ENCODE peak calls at places on chromosomes 1 and 21, in five cellular contexts. K is IMR-90; Q is CD8-positive, alpha-beta T cell; E is PC-9; H is ovary. Y is an unnamed sample. For H3K9me3 and H3K4me1, the result is how much of the 10 kb centered on the place peaks cover.

GRCh38 chr1:32981003-32981909 is 16.6 kb upstream of the RNF19B start:
- DNase-seq in E (peak), Q (peak), K (peak), H (no peak), Y (no peak)

GRCh38 chr21:38985423-38986378 is 180.0 kb downstream of the ETS2 start:
- DNase-seq in K (peak), Q (no peak), H (peak), E (no peak), Y (peak)

GRCh38 chr1:25687221-25688017 is 70.8 kb downstream of the MAN1C1 start:
- DNase-seq in Q (no peak), H (no peak), E (no peak), K (no peak), Y (no peak)

GRCh38 chr1:42114229-42114628 is 39.0 kb upstream of the GUCA2B start:
- DNase-seq in E (peak), K (no peak), H (no peak), Q (no peak), Y (no peak)

GRCh38 chr1:198788561-198789064 is 149.8 kb downstream of the PTPRC start:
- DNase-seq in H (no peak), E (no peak), Q (no peak), K (no peak), Y (no peak)

GRCh38 chr1:213887842-213888241 is 99.9 kb upstream of the PROX1 start:
- DNase-seq in Q (no peak), H (no peak), K (no peak), E (no peak), Y (no peak)

GRCh38 chr1:195200772-195201171 is 1407.5 kb downstream of the KCNT2 start:
- DNase-seq in E (no peak), Q (no peak), H (no peak), K (no peak), Y (no peak)

GRCh38 chr21:34986561-34987533 is 62.3 kb downstream of the RUNX1 start:
- DNase-seq in H (no peak), K (peak), Q (peak), E (no peak), Y (no peak)

GRCh38 chr1:193569696-193570269 is 383.4 kb upstream of the B3GALT2 start:
- DNase-seq in K (peak), Q (no peak), H (no peak), E (no peak), Y (no peak)

GRCh38 chr1:212219679-212220463 is 65.3 kb upstream of the PPP2R5A start:
- DNase-seq in H (no peak), K (peak), E (no peak), Q (no peak), Y (no peak)

GRCh38 chr1:24910210-24910609 is 19.9 kb downstream of the RUNX3 start:
- DNase-seq in E (no peak), Q (no peak), H (no peak), K (no peak), Y (no peak)

GRCh38 chr1:237220243-237220642 is 178.3 kb downstream of the RYR2 start:
- DNase-seq in H (peak), Q (no peak), K (no peak), E (no peak), Y (no peak)

GRCh38 chr1:30330644-30331043 is 392.7 kb downstream of the MATN1 start:
- DNase-seq in K (no peak), Q (no peak), H (no peak), E (no peak), Y (no peak)

GRCh38 chr1:42877380-42877779 is 31.0 kb downstream of the ZNF691 start:
- DNase-seq in K (no peak), Q (no peak), H (no peak), E (no peak), Y (no peak)

GRCh38 chr1:204213668-204214662 is at the start of gene GOLT1A:
- DNase-seq in K (peak), Q (peak), H (peak), E (peak), Y (peak)

GRCh38 chr1:233440952-233441401 is 113.5 kb downstream of the MAP3K21 start:
- DNase-seq in E (peak), H (no peak), Q (no peak), K (peak), Y (no peak)

GRCh38 chr1:204435886-204436271 is 24.3 kb upstream of the PPP1R15B start:
- DNase-seq in H (no peak), K (no peak), E (no peak), Q (no peak), Y (no peak)

GRCh38 chr1:109667452-109668122 is at the start of gene GSTM2:
- DNase-seq in Q (peak), K (peak), E (no peak), H (peak), Y (peak)

GRCh38 chr1:161121838-161122237 is 3.9 kb downstream of the NIT1 start:
- DNase-seq in E (no peak), H (no peak), Q (no peak), K (no peak), Y (no peak)

GRCh38 chr1:66540434-66541032 is 6.6 kb downstream of the SGIP1 start:
- DNase-seq in E (no peak), K (peak), H (no peak), Q (no peak), Y (no peak)

GRCh38 chr1:111864862-111865261 is 109.2 kb downstream of the DDX20 start:
- DNase-seq in H (no peak), Q (no peak), E (no peak), K (no peak), Y (no peak)

GRCh38 chr1:151494741-151495281 is 16.4 kb upstream of the CGN start:
- DNase-seq in K (peak), E (peak), Q (no peak), H (no peak), Y (no peak)

GRCh38 chr1:60503216-60503615 is 429.6 kb upstream of the C1orf87 start:
- DNase-seq in E (no peak), H (no peak), K (no peak), Q (no peak), Y (no peak)

GRCh38 chr1:17966341-17966740 is 141.3 kb upstream of the IGSF21 start:
- DNase-seq in H (no peak), E (no peak), K (no peak), Q (no peak), Y (no peak)

GRCh38 chr1:242017580-242018233 is 18.8 kb upstream of the MAP1LC3C start:
- DNase-seq in H (peak), K (peak), Q (peak), E (peak), Y (peak)

GRCh38 chr1:231272173-231272572 is 31.2 kb downstream of the GNPAT start:
- DNase-seq in E (no peak), K (no peak), H (no peak), Q (no peak), Y (no peak)

GRCh38 chr1:186212574-186213224 is 162.4 kb downstream of the TPR start:
- DNase-seq in K (peak), E (peak), H (no peak), Q (no peak), Y (no peak)

GRCh38 chr1:247448107-247448778 is 9.7 kb downstream of the OR2B11 start:
- DNase-seq in H (peak), K (peak), E (peak), Q (peak), Y (peak)

GRCh38 chr1:33332357-33332789 is 11.5 kb upstream of the A3GALT2 start:
- DNase-seq in K (peak), H (no peak), Q (no peak), E (no peak), Y (no peak)

GRCh38 chr1:156898151-156898550 is 4.6 kb downstream of the PEAR1 start:
- DNase-seq in E (peak), K (peak), H (peak), Q (no peak), Y (peak)

GRCh38 chr1:109229531-109230127 is 15.9 kb downstream of the SARS1 start:
- DNase-seq in Q (no peak), K (no peak), E (no peak), H (no peak), Y (no peak)

GRCh38 chr1:96643519-96643918 is 78.1 kb upstream of the PTBP2 start:
- DNase-seq in E (no peak), H (no peak), K (no peak), Q (no peak), Y (no peak)

GRCh38 chr1:77424236-77424635 is 142.4 kb downstream of the AK5 start:
- DNase-seq in E (no peak), K (peak), Q (no peak), H (no peak), Y (no peak)

GRCh38 chr1:91712393-91712792 is 173.6 kb downstream of the TGFBR3 start:
- DNase-seq in Q (no peak), K (no peak), E (no peak), H (no peak), Y (no peak)

GRCh38 chr1:87636198-87636892 is 307.7 kb downstream of the LMO4 start:
- DNase-seq in E (no peak), K (no peak), H (no peak), Q (no peak), Y (no peak)

GRCh38 chr1:49306507-49307070 is 529.9 kb upstream of the BEND5 start:
- DNase-seq in H (no peak), Q (no peak), K (no peak), E (no peak), Y (no peak)
- H3K9me3 ChIP-seq in H (under half), Q (under half), K (under half), E (under half), Y (under half)

DNA sequence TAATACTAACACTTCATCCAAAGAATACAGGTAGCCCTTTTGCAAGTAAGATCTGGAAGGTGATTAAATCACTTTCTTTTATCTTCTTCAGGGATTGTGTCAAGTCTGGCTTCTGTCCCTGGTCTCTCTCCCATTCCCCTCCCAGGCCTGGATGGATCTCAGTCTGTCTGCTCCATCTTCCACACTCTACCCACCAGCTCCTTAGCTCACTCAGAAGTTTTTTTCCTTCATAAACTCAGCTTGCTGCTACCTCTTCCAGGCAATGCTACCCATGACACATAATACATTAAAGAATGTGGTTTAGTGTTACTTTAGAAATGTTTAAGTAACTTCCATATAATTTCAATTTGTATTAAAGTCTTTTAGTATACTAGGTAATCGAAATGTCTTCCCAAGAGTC is 133.1 kb downstream of the AKT3 start:
- DNase-seq in E (no peak), K (peak), Q (no peak), H (no peak), Y (no peak)
- H3K27ac ChIP-seq in E (no peak), K (peak), Q (no peak), H (no peak), Y (no peak)

DNA sequence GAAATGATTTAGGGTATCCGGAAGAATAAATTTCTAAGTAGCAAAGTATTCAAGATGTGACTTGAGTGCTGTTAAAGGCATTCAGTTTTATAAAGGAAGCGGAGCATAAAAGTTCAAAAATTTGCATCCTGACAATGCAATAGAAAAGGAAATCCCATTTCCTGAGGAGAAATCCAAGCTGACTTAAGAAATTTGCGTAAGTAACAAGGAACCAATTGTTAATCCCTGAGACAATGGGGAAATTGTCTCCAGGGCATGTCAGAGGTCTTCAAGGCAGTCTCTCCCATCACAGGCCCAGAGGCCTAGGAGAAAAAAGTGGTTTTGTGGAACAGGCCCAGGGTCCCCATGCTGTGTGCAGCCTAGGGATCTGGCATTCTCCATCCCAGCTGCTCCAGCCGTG is 416.0 kb downstream of the PRDM2 start:
- DNase-seq in E (no peak), K (no peak), H (no peak), Q (no peak), Y (no peak)
- H3K4me1 ChIP-seq in E (under half), K (under half), H (under half), Q (under half), Y (under half)

DNA sequence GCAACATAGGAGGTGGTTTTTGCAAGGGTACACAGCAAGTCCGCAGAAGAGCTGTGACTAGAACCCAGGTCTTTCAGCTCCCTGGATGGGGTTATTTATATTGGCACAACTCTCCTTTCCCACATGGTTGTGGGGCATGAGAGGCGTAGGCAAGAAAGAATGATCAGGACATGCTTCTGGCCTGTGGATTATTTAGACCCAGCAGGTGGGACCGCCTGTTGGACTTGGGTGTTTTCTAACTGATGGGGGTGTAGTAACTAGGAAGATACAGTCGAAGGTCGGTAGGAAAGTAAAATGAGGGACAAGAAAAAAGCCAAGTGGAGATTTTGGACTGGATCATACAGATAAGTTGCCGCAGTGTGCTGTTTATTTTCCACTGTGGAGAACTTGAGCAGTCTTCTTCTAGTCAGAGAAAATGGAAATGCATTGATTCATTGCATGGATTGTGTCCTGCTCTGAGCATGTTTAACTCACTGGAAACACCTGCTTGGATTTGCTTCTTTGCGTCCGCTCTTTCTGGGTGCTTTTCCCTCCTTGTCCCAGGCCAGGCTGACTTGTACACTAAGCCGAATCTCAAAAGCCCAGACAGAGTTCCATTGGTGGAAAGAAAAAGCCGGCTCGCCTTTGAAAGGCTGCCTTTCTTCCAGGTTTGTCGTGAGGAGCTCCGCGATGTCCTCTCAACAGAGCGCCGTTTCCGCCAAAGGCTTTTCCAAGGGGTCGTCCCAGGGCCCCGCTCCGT is 602 bp downstream of the CRCT1 start:
- DNase-seq in H (no peak), Q (no peak), K (no peak), E (no peak), Y (no peak)
- H3K9me3 ChIP-seq in H (under half), Q (under half), K (under half), E (under half), Y (under half)

GRCh38 chr1:147168626-147169058 is 3.6 kb downstream of the PRKAB2 start:
- DNase-seq in Q (no peak), K (peak), E (no peak), H (no peak), Y (no peak)
- H3K27ac ChIP-seq in Q (no peak), K (peak), E (no peak), H (no peak), Y (no peak)

GRCh38 chr1:174968750-174969244 is 30.9 kb upstream of the CACYBP start:
- DNase-seq in H (no peak), K (peak), Q (no peak), E (no peak), Y (no peak)

GRCh38 chr1:174971466-174971865 is 28.3 kb upstream of the CACYBP start:
- DNase-seq in H (no peak), Q (no peak), K (no peak), E (no peak), Y (no peak)

GRCh38 chr1:174967845-174968705 is 31.7 kb upstream of the CACYBP start:
- DNase-seq in E (no peak), H (no peak), Q (no peak), K (no peak), Y (no peak)

GRCh38 chr1:174971902-174972301 is 27.8 kb upstream of the CACYBP start:
- DNase-seq in Q (no peak), H (no peak), K (no peak), E (no peak), Y (no peak)

GRCh38 chr1:174969977-174970376 is 29.8 kb upstream of the CACYBP start:
- DNase-seq in K (no peak), H (no peak), E (no peak), Q (no peak), Y (no peak)
- H3K4me1 ChIP-seq in K (under half), H (under half), E (half or more), Q (half or more), Y (under half)